ENCODE peak calls at places on chromosomes 11 and 22, in five cellular contexts. One of them, this sample, is unnamed.

GRCh38 chr22:23677701-23677995 is 13.2 kb upstream of the RGL4 start:
- DNase-seq in CD4-positive, CD25-positive, alpha-beta regulatory T cell: no peak
- DNase-seq in posterior cingulate gyrus: no peak
- DNase-seq in ureter: no peak
- DNase-seq in Panc1: no peak
- DNase-seq in this sample: no peak

GRCh38 chr11:113412675-113413074 is 25.1 kb downstream of the ANKK1 start:
- DNase-seq in CD4-positive, CD25-positive, alpha-beta regulatory T cell: no peak
- DNase-seq in posterior cingulate gyrus: no peak
- DNase-seq in ureter: no peak
- DNase-seq in Panc1: no peak
- DNase-seq in this sample: no peak

GRCh38 chr11:1638344-1638743 is 8.8 kb downstream of the KRTAP5-5 start:
- DNase-seq in CD4-positive, CD25-positive, alpha-beta regulatory T cell: no peak
- DNase-seq in posterior cingulate gyrus: no peak
- DNase-seq in ureter: no peak
- DNase-seq in Panc1: no peak
- DNase-seq in this sample: no peak

GRCh38 chr11:2473361-2474058 is 28.7 kb downstream of the KCNQ1 start:
- DNase-seq in CD4-positive, CD25-positive, alpha-beta regulatory T cell: no peak
- DNase-seq in posterior cingulate gyrus: no peak
- DNase-seq in ureter: peak; percentile 37
- DNase-seq in Panc1: no peak
- DNase-seq in this sample: no peak

GRCh38 chr22:50118557-50119168 is 28.9 kb downstream of the MOV10L1 start:
- DNase-seq in CD4-positive, CD25-positive, alpha-beta regulatory T cell: no peak
- DNase-seq in posterior cingulate gyrus: no peak
- DNase-seq in ureter: peak; percentile 42
- DNase-seq in Panc1: no peak
- DNase-seq in this sample: no peak

GRCh38 chr11:57904369-57904768 is 119.3 kb upstream of the OR9Q1 start:
- DNase-seq in CD4-positive, CD25-positive, alpha-beta regulatory T cell: no peak
- DNase-seq in posterior cingulate gyrus: no peak
- DNase-seq in ureter: no peak
- DNase-seq in Panc1: no peak
- DNase-seq in this sample: no peak

GRCh38 chr11:46315033-46315738 is 32.1 kb upstream of the DGKZ start:
- DNase-seq in CD4-positive, CD25-positive, alpha-beta regulatory T cell: peak; percentile 70
- DNase-seq in posterior cingulate gyrus: peak; percentile 33
- DNase-seq in ureter: peak; percentile 76
- DNase-seq in Panc1: peak; percentile 51
- DNase-seq in this sample: peak; percentile 86

GRCh38 chr22:43883012-43883661 is 8.7 kb downstream of the PNPLA5 start:
- DNase-seq in CD4-positive, CD25-positive, alpha-beta regulatory T cell: peak; percentile 63
- DNase-seq in posterior cingulate gyrus: peak; percentile 23
- DNase-seq in ureter: no peak
- DNase-seq in Panc1: peak; percentile 41
- DNase-seq in this sample: peak; percentile 74

GRCh38 chr11:95891423-95892177 is 32.3 kb downstream of the MTMR2 start:
- DNase-seq in CD4-positive, CD25-positive, alpha-beta regulatory T cell: no peak
- DNase-seq in posterior cingulate gyrus: no peak
- DNase-seq in ureter: no peak
- DNase-seq in Panc1: no peak
- DNase-seq in this sample: no peak

GRCh38 chr11:63839508-63840355 is 822 bp downstream of the MARK2 start:
- DNase-seq in CD4-positive, CD25-positive, alpha-beta regulatory T cell: peak; percentile 34
- DNase-seq in posterior cingulate gyrus: no peak
- DNase-seq in ureter: no peak
- DNase-seq in Panc1: no peak
- DNase-seq in this sample: peak; percentile 57

GRCh38 chr11:45424781-45425180 is 138.6 kb upstream of the SYT13 start:
- DNase-seq in CD4-positive, CD25-positive, alpha-beta regulatory T cell: no peak
- DNase-seq in posterior cingulate gyrus: no peak
- DNase-seq in ureter: no peak
- DNase-seq in Panc1: no peak
- DNase-seq in this sample: no peak

GRCh38 chr11:95132956-95133355 is 43.3 kb downstream of the ENDOD1 start:
- DNase-seq in CD4-positive, CD25-positive, alpha-beta regulatory T cell: no peak
- DNase-seq in posterior cingulate gyrus: no peak
- DNase-seq in ureter: no peak
- DNase-seq in Panc1: no peak
- DNase-seq in this sample: no peak

GRCh38 chr11:125591659-125592304 is 870 bp upstream of the STT3A start:
- DNase-seq in CD4-positive, CD25-positive, alpha-beta regulatory T cell: peak; percentile 54
- DNase-seq in posterior cingulate gyrus: no peak
- DNase-seq in ureter: peak; percentile 47
- DNase-seq in Panc1: peak; percentile 5
- DNase-seq in this sample: peak; percentile 34

GRCh38 chr11:280762-281485 is 2.7 kb downstream of the NLRP6 start:
- DNase-seq in CD4-positive, CD25-positive, alpha-beta regulatory T cell: peak; percentile 56
- DNase-seq in posterior cingulate gyrus: no peak
- DNase-seq in ureter: peak; percentile 44
- DNase-seq in Panc1: no peak
- DNase-seq in this sample: no peak

GRCh38 chr11:66956689-66957290 is 1.4 kb downstream of the PC start:
- DNase-seq in CD4-positive, CD25-positive, alpha-beta regulatory T cell: peak; percentile 25
- DNase-seq in posterior cingulate gyrus: peak; percentile 50
- DNase-seq in ureter: no peak
- DNase-seq in Panc1: no peak
- DNase-seq in this sample: peak; percentile 19

GRCh38 chr11:111652184-111652583 is 49.9 kb downstream of the SIK2 start:
- DNase-seq in CD4-positive, CD25-positive, alpha-beta regulatory T cell: no peak
- DNase-seq in posterior cingulate gyrus: no peak
- DNase-seq in ureter: no peak
- DNase-seq in Panc1: no peak
- DNase-seq in this sample: no peak

GRCh38 chr11:120835601-120836228 is 188.2 kb upstream of the TBCEL start:
- DNase-seq in CD4-positive, CD25-positive, alpha-beta regulatory T cell: peak; percentile 7
- DNase-seq in posterior cingulate gyrus: no peak
- DNase-seq in ureter: no peak
- DNase-seq in Panc1: no peak
- DNase-seq in this sample: peak; percentile 26

GRCh38 chr11:36376315-36376887 is 80.3 kb downstream of the PRR5L start:
- DNase-seq in CD4-positive, CD25-positive, alpha-beta regulatory T cell: no peak
- DNase-seq in posterior cingulate gyrus: no peak
- DNase-seq in ureter: peak; percentile 59
- DNase-seq in Panc1: no peak
- DNase-seq in this sample: no peak

GRCh38 chr11:76672431-76673163 is 2.0 kb upstream of the LRRC32 start:
- DNase-seq in CD4-positive, CD25-positive, alpha-beta regulatory T cell: peak; percentile 83
- DNase-seq in posterior cingulate gyrus: no peak
- DNase-seq in ureter: no peak
- DNase-seq in Panc1: no peak
- DNase-seq in this sample: peak; percentile 94

This sample was measured in germinal center.